ENCODE peak calls at places on chromosomes 5 and 9, in four cellular contexts. J, Q, K and Y are unnamed samples.

GRCh38 chr9:28001096-28001495 is 427.8 kb upstream of the C9orf72 start:
- ATAC-seq in K (no peak), J (no peak), Q (no peak), Y (no peak)

GRCh38 chr5:56561-57290 is 35.2 kb upstream of the PLEKHG4B start:
- ATAC-seq in Q (no peak), J (peak; percentile 34), K (no peak), Y (no peak)

GRCh38 chr9:137658778-137659177 is 40.0 kb downstream of the EHMT1 start:
- ATAC-seq in K (no peak), J (no peak), Q (no peak), Y (no peak)

GRCh38 chr9:97560154-97560553 is 58.7 kb downstream of the TMOD1 start:
- ATAC-seq in K (no peak), J (no peak), Q (no peak), Y (no peak)

GRCh38 chr9:115144706-115145105 is 26.7 kb upstream of the TNC start:
- ATAC-seq in K (no peak), J (no peak), Q (no peak), Y (no peak)

GRCh38 chr9:82489579-82489915 is 501.0 kb downstream of the SPATA31D1 start:
- ATAC-seq in Q (no peak), K (no peak), J (no peak), Y (peak; percentile 51)

GRCh38 chr5:128287740-128288139 is 204.2 kb downstream of the SLC12A2 start:
- ATAC-seq in Q (no peak), J (no peak), K (no peak), Y (no peak)

GRCh38 chr5:42506662-42507061 is 83.4 kb downstream of the GHR start:
- ATAC-seq in Q (no peak), J (no peak), K (no peak), Y (no peak)

GRCh38 chr5:144582046-144582445 is 411.4 kb downstream of the KCTD16 start:
- ATAC-seq in Q (no peak), K (no peak), J (no peak), Y (no peak)

GRCh38 chr9:105541838-105542237 is 16.1 kb upstream of the FKTN start:
- ATAC-seq in K (no peak), J (no peak), Q (no peak), Y (no peak)

GRCh38 chr5:168818586-168818985 is 239.4 kb upstream of the PANK3 start:
- ATAC-seq in K (no peak), J (no peak), Q (no peak), Y (no peak)

GRCh38 chr5:158590936-158591863 is 508.5 kb downstream of the EBF1 start:
- ATAC-seq in J (no peak), Q (no peak), K (no peak), Y (peak; percentile 68)

GRCh38 chr5:169243651-169244422 is 57.1 kb downstream of the SLIT3 start:
- ATAC-seq in J (no peak), K (no peak), Q (no peak), Y (no peak)

GRCh38 chr5:35707659-35708058 is 90.0 kb downstream of the SPEF2 start:
- ATAC-seq in J (no peak), Q (no peak), K (no peak), Y (no peak)

GRCh38 chr9:35689601-35690446 is at the start of gene TPM2:
- ATAC-seq in K (peak; percentile 45), Q (peak; percentile 87), J (peak; percentile 2), Y (peak; percentile 65)

GRCh38 chr5:96972599-96973334 is 36.9 kb downstream of the LNPEP start:
- ATAC-seq in K (no peak), Q (no peak), J (no peak), Y (no peak)

GRCh38 chr9:1042466-1042865 is 7.7 kb upstream of the DMRT2 start:
- ATAC-seq in J (no peak), K (peak; percentile 85), Q (no peak), Y (no peak)